ENCODE peak calls at places on chromosomes 5 and 9, in four cellular contexts. H is activated CD4-positive, alpha-beta memory T cell treated with anti-CD3 and anti-CD28 coated beads, Interleukin-2, amount 10 ng/mL, durations not matched to agents 7 days and 5 days; A is T-helper 2 cell; Y is activated CD8-positive, alpha-beta memory T cell treated with anti-CD3 and anti-CD28 coated beads, Interleukin-2, amount 50 U/mL, for 4 hours. M is an unnamed sample.

GRCh38 chr9:105243015-105243686 is 1.3 kb upstream of the SLC44A1 start:
- DNase-seq in H (no peak), A (no peak), Y (no peak), M (no peak)

GRCh38 chr5:9477537-9477936 is 68.3 kb downstream of the SEMA5A start:
- DNase-seq in H (no peak), A (no peak), Y (no peak), M (no peak)

GRCh38 chr5:133337795-133338445 is 274.4 kb downstream of the FSTL4 start:
- DNase-seq in H (no peak), A (no peak), Y (no peak), M (no peak)

GRCh38 chr5:150512368-150512747 is 4.4 kb downstream of the NDST1 start:
- DNase-seq in H (no peak), A (no peak), Y (no peak), M (no peak)

GRCh38 chr9:20551236-20551635 is 71.1 kb downstream of the MLLT3 start:
- DNase-seq in H (no peak), A (no peak), Y (no peak), M (no peak)

GRCh38 chr5:122354293-122354692 is 42.3 kb downstream of the SNCAIP start:
- DNase-seq in H (no peak), A (no peak), Y (no peak), M (no peak)

GRCh38 chr5:37770791-37771190 is 69.0 kb downstream of the GDNF start:
- DNase-seq in H (no peak), A (no peak), Y (no peak), M (no peak)

GRCh38 chr5:79663212-79663611 is 26.4 kb upstream of the CMYA5 start:
- DNase-seq in H (no peak), A (no peak), Y (no peak), M (no peak)

GRCh38 chr5:113153512-113154097 is 177.0 kb downstream of the DCP2 start:
- DNase-seq in H (no peak), A (no peak), Y (no peak), M (no peak)

GRCh38 chr9:127828262-127829031 is 25.8 kb downstream of the FPGS start:
- DNase-seq in H (no peak), A (no peak), Y (no peak), M (no peak)

GRCh38 chr5:152593388-152593787 is 188.3 kb upstream of the NMUR2 start:
- DNase-seq in H (no peak), A (no peak), Y (no peak), M (no peak)

GRCh38 chr5:56637321-56637920 is 177.9 kb upstream of the MAP3K1 start:
- DNase-seq in H (no peak), A (no peak), Y (no peak), M (no peak)

GRCh38 chr5:158212915-158213314 is 354.0 kb upstream of the CLINT1 start:
- DNase-seq in H (no peak), A (no peak), Y (no peak), M (no peak)

GRCh38 chr5:1337490-1338195 is 7.3 kb downstream of the CLPTM1L start:
- DNase-seq in H (no peak), A (no peak), Y (no peak), M (no peak)

GRCh38 chr5:132259061-132259851 is 1.8 kb downstream of the PDLIM4 start:
- DNase-seq in H (no peak), A (no peak), Y (peak; percentile 9), M (no peak)

M was measured in DND-41.